ENCODE peak calls at places on chromosomes 6 and 20, in nine cellular contexts. M is AG09309, L is BE2C, Q is IMR-90, W is breast epithelium, S is adipocyte, V is brain microvascular endothelial cell, F is mesendoderm, U is NB4. X is an unnamed sample.

GRCh38 chr20:56628873-56629463 is at the start of gene TFAP2C:
- DNase-seq in M (no peak), L (peak), Q (no peak), W (peak), S (peak), V (peak), F (peak), U (peak), X (no peak)

GRCh38 chr6:43887340-43887858 is 117.4 kb downstream of the VEGFA start:
- DNase-seq in M (no peak), L (no peak), Q (no peak), W (no peak), S (no peak), V (no peak), F (peak), U (peak), X (no peak)

GRCh38 chr6:136647363-136647763 is 97.1 kb upstream of the MAP7 start:
- DNase-seq in M (no peak), L (no peak), Q (peak), W (no peak), S (no peak), V (peak), F (peak), U (peak), X (peak)

GRCh38 chr6:138521800-138522199 is 22.5 kb upstream of the NHSL1 start:
- DNase-seq in M (no peak), L (no peak), Q (no peak), W (no peak), S (no peak), V (no peak), F (no peak), U (peak), X (no peak)

GRCh38 chr6:155936551-155936950 is 480.9 kb upstream of the NOX3 start:
- DNase-seq in M (no peak), L (no peak), Q (no peak), W (no peak), S (peak), V (peak), F (no peak), U (no peak), X (no peak)

GRCh38 chr6:100881707-100882040 is 545 bp upstream of the ASCC3 start:
- DNase-seq in M (no peak), L (no peak), Q (peak), W (no peak), S (peak), V (no peak), F (no peak), U (peak), X (no peak)

GRCh38 chr20:41030536-41031242 is 2.1 kb downstream of the TOP1 start:
- DNase-seq in M (no peak), L (no peak), Q (peak), W (no peak), S (peak), V (no peak), F (no peak), U (no peak), X (peak)

GRCh38 chr20:57410398-57411323 is 19.5 kb downstream of the RBM38 start:
- DNase-seq in M (no peak), L (no peak), Q (no peak), W (no peak), S (no peak), V (no peak), F (no peak), U (no peak), X (no peak)

GRCh38 chr6:53717571-53717970 is 52.0 kb upstream of the KLHL31 start:
- DNase-seq in M (no peak), L (no peak), Q (no peak), W (no peak), S (no peak), V (no peak), F (peak), U (no peak), X (no peak)

GRCh38 chr6:121770943-121771342 is 335.5 kb downstream of the GJA1 start:
- DNase-seq in M (no peak), L (no peak), Q (peak), W (no peak), S (no peak), V (no peak), F (no peak), U (no peak), X (no peak)

GRCh38 chr6:85135376-85136094 is 314.3 kb upstream of the NT5E start:
- DNase-seq in M (peak), L (no peak), Q (no peak), W (no peak), S (peak), V (no peak), F (no peak), U (no peak), X (no peak)

GRCh38 chr20:23367770-23368169 is 5.8 kb downstream of the GZF1 start:
- DNase-seq in M (no peak), L (no peak), Q (peak), W (no peak), S (no peak), V (no peak), F (no peak), U (no peak), X (no peak)

GRCh38 chr20:23363257-23363649 is 1.3 kb downstream of the GZF1 start:
- DNase-seq in M (no peak), L (no peak), Q (no peak), W (no peak), S (no peak), V (no peak), F (no peak), U (no peak), X (no peak)

GRCh38 chr20:23368316-23369110 is 6.5 kb downstream of the GZF1 start:
- DNase-seq in M (no peak), L (no peak), Q (peak), W (no peak), S (peak), V (no peak), F (no peak), U (no peak), X (no peak)

GRCh38 chr20:23366384-23366783 is 4.4 kb downstream of the GZF1 start:
- DNase-seq in M (no peak), L (no peak), Q (no peak), W (no peak), S (no peak), V (no peak), F (no peak), U (no peak), X (no peak)

DNA sequence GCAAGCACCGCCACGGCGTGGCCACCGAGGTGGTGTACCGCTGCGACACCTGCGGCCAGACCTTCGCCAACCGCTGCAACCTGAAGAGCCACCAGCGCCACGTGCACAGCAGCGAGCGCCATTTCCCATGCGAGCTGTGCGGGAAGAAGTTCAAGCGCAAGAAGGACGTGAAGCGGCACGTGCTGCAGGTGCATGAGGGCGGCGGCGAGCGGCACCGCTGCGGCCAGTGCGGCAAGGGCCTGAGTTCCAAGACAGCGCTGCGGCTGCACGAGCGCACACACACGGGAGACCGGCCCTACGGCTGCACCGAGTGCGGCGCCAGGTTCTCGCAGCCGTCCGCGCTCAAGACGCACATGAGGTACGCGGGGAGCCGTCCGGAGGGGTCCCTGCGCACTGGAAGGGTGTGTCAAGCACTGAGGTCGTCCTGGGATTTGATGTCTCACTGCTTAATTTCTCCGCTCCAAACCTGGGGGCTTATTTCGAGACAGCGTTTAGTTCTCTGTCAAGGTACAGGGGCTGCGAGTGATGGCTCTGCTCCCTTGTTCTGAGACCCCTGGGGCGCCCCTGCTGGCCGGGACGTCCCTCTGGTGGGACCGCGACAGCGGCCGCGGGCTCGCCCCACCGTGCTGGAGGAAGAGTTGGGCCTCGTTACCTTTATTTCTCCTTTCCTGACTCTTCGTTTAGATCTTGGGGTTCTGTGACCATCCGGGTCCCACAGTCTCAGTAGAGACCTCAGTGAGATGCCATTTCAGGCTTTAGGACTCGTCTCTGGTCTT is 3.6 kb downstream of the GZF1 start:
- DNase-seq in M (no peak), L (no peak), Q (no peak), W (no peak), S (no peak), V (no peak), F (no peak), U (no peak), X (no peak)
- H3K4me3 ChIP-seq in M (no peak), L (no peak), Q (no peak), W (no peak), S (peak), V (no peak), F (no peak), U (peak), X (no peak)

GRCh38 chr20:4813076-4813838 is 91.5 kb downstream of the PRND start:
- DNase-seq in M (no peak), L (no peak), Q (no peak), W (no peak), S (no peak), V (no peak), F (no peak), U (peak), X (no peak)

GRCh38 chr20:4811257-4811656 is 89.5 kb downstream of the PRND start:
- DNase-seq in M (no peak), L (no peak), Q (no peak), W (no peak), S (no peak), V (no peak), F (no peak), U (no peak), X (no peak)

GRCh38 chr20:4811661-4812181 is 90.0 kb downstream of the PRND start:
- DNase-seq in M (no peak), L (no peak), Q (no peak), W (no peak), S (no peak), V (no peak), F (no peak), U (peak), X (no peak)

GRCh38 chr20:4812641-4813075 is 90.9 kb downstream of the PRND start:
- DNase-seq in M (no peak), L (no peak), Q (no peak), W (no peak), S (no peak), V (no peak), F (no peak), U (peak), X (no peak)

GRCh38 chr20:4812216-4812615 is 90.5 kb downstream of the PRND start:
- DNase-seq in M (no peak), L (no peak), Q (no peak), W (no peak), S (no peak), V (no peak), F (no peak), U (no peak), X (no peak)
- H3K4me3 ChIP-seq in M (no peak), L (no peak), Q (no peak), W (no peak), S (no peak), V (no peak), F (no peak), U (peak), X (no peak)

DNA sequence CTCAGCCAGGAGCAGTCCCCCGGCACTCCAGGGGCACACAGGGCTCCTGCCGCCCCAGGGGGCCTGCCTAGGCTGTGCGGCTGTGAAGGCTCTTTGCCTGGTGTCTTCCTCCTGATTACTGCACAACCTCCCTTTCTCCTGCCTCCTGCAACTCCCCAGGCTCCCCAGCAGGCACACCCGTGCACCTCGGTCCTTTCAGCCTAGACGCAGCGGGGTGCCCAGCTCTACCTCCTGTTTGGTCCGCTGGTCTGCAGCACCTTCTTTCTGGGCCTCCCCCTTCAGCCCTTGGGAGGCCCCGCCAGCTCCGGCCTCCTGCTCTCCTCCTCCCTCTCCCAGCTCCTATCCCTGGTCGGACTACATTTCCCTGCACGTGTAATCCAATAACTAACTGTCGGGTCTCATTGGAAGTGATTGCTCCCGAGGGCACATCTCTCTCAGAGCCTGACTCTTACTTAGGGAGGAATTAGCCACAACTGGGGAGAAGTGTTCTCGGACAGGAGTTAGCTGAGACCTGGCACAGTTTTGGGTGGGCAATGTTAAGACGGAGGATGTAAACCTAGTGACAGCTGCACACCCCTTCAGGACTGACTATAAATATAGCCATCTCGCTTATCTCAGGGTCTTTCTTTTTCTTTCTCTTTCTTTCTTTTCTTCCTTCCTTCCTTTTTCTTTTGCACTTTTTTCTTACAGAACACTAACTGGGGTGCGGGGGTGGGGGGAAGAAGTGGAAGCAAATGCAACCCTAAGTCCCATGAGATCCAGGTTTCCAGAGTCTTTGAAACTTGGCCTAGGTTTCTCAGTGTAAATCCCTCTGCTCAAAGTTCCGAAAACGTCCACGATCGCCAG is 1.1 kb upstream of the FOXF2 start:
- DNase-seq in M (no peak), L (no peak), Q (peak), W (no peak), S (peak), V (no peak), F (no peak), U (no peak), X (no peak)
- H3K4me3 ChIP-seq in M (no peak), L (no peak), Q (peak), W (peak), S (peak), V (no peak), F (no peak), U (no peak), X (peak)

GRCh38 chr6:22784611-22785010 is 215.2 kb downstream of the HDGFL1 start:
- DNase-seq in M (no peak), L (no peak), Q (peak), W (no peak), S (peak), V (peak), F (peak), U (no peak), X (no peak)
- H3K4me3 ChIP-seq in M (no peak), L (no peak), Q (no peak), W (no peak), S (no peak), V (no peak), F (no peak), U (no peak), X (no peak)

GRCh38 chr6:142926494-142927273 is 18.3 kb downstream of the HIVEP2 start:
- DNase-seq in M (no peak), L (no peak), Q (peak), W (peak), S (peak), V (peak), F (peak), U (peak), X (peak)
- H3K4me3 ChIP-seq in M (peak), L (no peak), Q (peak), W (peak), S (peak), V (peak), F (peak), U (peak), X (peak)

DNA sequence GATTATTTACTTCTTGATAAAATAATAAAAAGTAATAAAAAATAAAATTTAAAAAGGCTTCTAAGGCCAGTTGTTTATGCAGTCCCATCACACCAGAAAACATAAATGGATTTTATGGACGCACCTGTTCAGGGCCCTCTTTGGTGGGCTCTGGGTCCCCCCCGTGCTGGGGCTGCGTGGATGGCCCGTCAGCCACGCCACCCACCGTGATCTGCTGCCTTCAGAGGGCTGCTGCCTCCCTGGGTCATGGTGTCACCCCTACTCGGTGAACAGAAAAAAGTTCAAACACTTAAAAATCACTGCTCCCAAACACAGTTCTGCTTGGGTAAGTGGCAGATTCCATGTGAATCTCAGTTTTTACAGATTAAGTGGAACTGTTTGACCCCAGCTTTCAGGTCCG is 447.6 kb upstream of the AGPAT4 start:
- DNase-seq in M (no peak), L (no peak), Q (no peak), W (no peak), S (no peak), V (no peak), F (no peak), U (no peak), X (no peak)
- H3K4me3 ChIP-seq in M (no peak), L (no peak), Q (no peak), W (no peak), S (no peak), V (no peak), F (no peak), U (no peak), X (no peak)

DNA sequence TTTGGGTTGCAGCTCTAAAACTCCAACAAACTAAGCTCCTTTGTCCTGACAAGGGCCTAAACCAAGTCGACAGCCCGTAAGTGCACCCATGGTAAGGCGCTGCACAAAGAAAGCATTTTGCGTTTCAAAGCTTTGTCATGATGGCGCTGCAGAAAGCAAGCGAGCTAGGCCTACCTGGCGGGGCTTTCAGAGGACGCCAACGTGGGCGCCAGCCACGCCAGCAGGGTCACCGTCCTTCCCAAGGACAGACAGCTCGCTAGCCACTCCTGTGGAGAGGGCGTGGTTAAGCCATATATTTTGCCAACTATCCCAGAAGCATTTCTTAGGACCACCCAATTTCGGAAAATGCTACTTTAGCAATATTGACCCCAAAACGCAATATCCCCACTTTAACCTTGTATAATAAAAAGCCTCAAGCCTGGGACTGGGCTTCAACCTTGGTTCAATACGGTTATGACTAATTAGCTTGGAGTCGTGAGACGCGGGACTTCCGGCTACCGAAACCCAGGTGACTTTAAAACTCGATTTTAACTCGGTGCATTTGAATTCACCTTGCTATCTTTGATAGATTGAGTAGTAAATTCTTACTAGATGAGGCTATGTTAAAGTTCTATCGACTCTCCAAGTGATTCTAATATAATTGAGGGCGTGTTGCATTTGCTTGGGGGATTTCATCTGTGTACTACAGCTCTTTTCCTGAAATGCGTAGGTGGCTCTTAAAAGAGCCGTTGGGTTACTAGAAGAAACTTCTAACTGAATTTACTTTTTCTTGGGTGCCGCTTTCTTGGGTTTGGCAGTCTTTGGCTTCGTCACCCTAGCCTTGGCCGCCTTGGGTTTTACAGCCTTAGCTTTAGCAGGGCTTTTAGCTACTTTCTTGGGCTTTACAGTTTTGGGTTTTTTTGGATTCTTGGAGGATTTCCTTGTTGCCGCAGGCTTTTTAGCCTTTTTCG is 54.0 kb downstream of the TRIM38 start:
- DNase-seq in M (no peak), L (no peak), Q (peak), W (no peak), S (peak), V (no peak), F (peak), U (no peak), X (no peak)
- H3K4me3 ChIP-seq in M (peak), L (no peak), Q (peak), W (peak), S (peak), V (peak), F (peak), U (no peak), X (peak)